ENCODE peak calls at places on chromosomes 12 and 14, in four cellular contexts. Q is GM12878, D is K562, F is H1. I is an unnamed sample.

GRCh38 chr12:53985358-53985899 is 483 bp downstream of the HOXC10 start:
- DNase-seq in F (no peak), Q (no peak), D (no peak), I (no peak)

GRCh38 chr12:45704968-45705367 is 24.5 kb upstream of the ARID2 start:
- DNase-seq in D (no peak), F (no peak), Q (no peak), I (no peak)

GRCh38 chr12:47824198-47824597 is 4.5 kb upstream of the HDAC7 start:
- DNase-seq in F (no peak), D (no peak), Q (no peak), I (no peak)

GRCh38 chr14:77266336-77266735 is 4.7 kb downstream of the NGB start:
- DNase-seq in F (no peak), D (no peak), Q (no peak), I (no peak)

GRCh38 chr12:111412007-111412829 is 6.5 kb downstream of the SH2B3 start:
- DNase-seq in Q (no peak), F (no peak), D (no peak), I (no peak)

GRCh38 chr12:32377344-32378000 is 21.9 kb upstream of the FGD4 start:
- DNase-seq in D (no peak), F (no peak), Q (no peak), I (no peak)

GRCh38 chr12:19981944-19982343 is 386.4 kb upstream of the PDE3A start:
- DNase-seq in F (no peak), Q (no peak), D (no peak), I (no peak)

GRCh38 chr12:93379432-93380308 is 1.9 kb downstream of the NUDT4 start:
- DNase-seq in F (no peak), D (no peak), Q (no peak), I (no peak)

GRCh38 chr12:106291342-106291741 is 11.2 kb upstream of the TCP11L2 start:
- DNase-seq in Q (no peak), D (no peak), F (no peak), I (no peak)

GRCh38 chr12:15540469-15540872 is 218.2 kb downstream of the PTPRO start:
- DNase-seq in F (no peak), Q (no peak), D (no peak), I (no peak)

GRCh38 chr12:98644712-98645571 is at the start of the genes APAF1 and IKBIP:
- DNase-seq in D (peak; percentile 93), Q (peak; percentile 76), F (peak; percentile 79), I (peak; percentile 89)

GRCh38 chr12:98644433-98644711 is 216 bp downstream of the IKBIP start:
- DNase-seq in Q (no peak), D (peak; percentile 67), F (no peak), I (no peak)

GRCh38 chr12:98645572-98646067 is 530 bp downstream of the APAF1 start:
- DNase-seq in D (peak; percentile 18), Q (no peak), F (no peak), I (no peak)

DNA sequence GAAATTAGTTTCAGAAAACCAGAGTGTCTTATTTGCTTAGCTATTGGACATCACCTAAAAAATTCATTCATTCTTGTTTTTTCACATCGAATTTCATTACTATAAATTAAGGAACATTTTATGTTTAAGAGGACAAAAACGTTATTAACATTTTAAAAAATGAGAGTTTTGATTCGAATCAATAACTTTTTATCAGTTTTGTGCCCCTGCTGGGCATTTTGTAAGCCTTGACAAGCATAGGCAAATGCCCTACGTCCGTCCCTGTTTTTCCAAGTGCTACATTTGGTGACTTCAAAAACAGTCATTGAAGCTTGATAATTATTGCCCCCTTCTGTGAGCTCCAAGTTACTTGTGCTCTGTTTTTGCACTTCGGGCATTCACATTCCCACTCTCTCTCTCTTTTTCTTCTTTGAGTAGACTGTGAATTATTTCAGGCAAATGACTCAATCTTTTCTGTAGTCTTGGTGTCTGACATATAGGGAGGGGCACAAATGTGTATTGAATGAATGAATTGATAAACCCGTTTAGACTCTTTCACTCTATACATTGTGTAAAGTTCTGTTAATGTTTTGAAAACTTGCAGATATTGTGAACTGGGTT is 1.2 kb downstream of the APAF1 start:
- DNase-seq in Q (no peak), D (no peak), F (no peak), I (peak; percentile 5)
- TF ChIP-seq RFX5 in Q (no peak), D (no peak), F (no peak), I (no peak)

GRCh38 chr12:122725452-122725851 is 5.2 kb downstream of the HCAR1 start:
- DNase-seq in F (no peak), Q (no peak), D (no peak), I (no peak)

GRCh38 chr12:122721057-122721545 is 4.5 kb upstream of the HCAR3 start:
- DNase-seq in F (no peak), D (no peak), Q (peak; percentile 67), I (peak; percentile 75)

GRCh38 chr12:122722347-122722746 is 5.7 kb upstream of the HCAR3 start:
- DNase-seq in F (no peak), D (no peak), Q (no peak), I (no peak)

GRCh38 chr12:122726056-122726558 is 4.5 kb downstream of the HCAR1 start:
- DNase-seq in D (no peak), F (peak; percentile 46), Q (peak; percentile 59), I (peak; percentile 69)

GRCh38 chr12:122724641-122725243 is 5.9 kb downstream of the HCAR1 start:
- DNase-seq in F (no peak), D (no peak), Q (no peak), I (no peak)
- H3K79me2 ChIP-seq in F (no peaks in the 10 kb centered on the region), D (no peaks in the 10 kb centered on the region), Q (no peaks in the 10 kb centered on the region), I (no peaks in the 10 kb centered on the region)

DNA sequence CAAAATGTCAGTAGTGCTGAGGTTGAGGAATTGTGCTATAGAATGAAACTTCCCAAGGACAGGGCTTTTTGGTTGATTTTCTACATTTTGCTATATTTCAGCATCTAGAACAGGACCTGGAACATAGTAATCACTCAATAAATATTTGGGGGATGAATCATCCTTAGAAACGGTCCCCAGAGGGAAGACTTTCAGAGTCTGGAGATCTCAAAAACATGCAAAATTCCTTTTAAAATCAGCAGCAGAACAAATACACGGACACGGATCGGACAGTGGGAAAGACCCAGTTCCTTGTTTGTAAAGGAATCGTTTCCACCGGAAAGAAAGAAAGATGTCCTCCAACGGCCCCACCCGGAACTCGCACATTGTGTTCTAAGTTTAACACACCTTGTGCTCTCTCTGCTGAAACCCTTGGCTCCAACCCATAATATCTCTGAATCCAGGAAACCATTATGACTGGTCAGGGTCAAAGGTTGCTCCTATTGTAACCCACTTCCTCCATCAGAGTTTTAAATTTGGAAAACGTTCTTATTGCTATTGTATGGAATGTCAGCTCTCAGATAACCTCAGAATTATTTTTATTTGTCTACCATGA is 617.2 kb downstream of the MED13L start:
- DNase-seq in Q (no peak), F (no peak), D (no peak), I (no peak)
- TF ChIP-seq SP1 in Q (no peak), F (no peak), D (no peak), I (no peak)

GRCh38 chr12:42584539-42585174 is 4.9 kb downstream of the PRICKLE1 start:
- DNase-seq in F (no peak), Q (no peak), D (no peak), I (no peak)
- TF ChIP-seq RFX5 in F (no peak), Q (no peak), D (no peak), I (no peak)

GRCh38 chr12:102317155-102317554 is 119.5 kb upstream of the PMCH start:
- DNase-seq in D (no peak), F (no peak), Q (no peak), I (no peak)
- H3K79me2 ChIP-seq in D (peaks cover 3% of the 10 kb centered on the region), F (no peaks in the 10 kb centered on the region), Q (no peaks in the 10 kb centered on the region), I (no peaks in the 10 kb centered on the region)

DNA sequence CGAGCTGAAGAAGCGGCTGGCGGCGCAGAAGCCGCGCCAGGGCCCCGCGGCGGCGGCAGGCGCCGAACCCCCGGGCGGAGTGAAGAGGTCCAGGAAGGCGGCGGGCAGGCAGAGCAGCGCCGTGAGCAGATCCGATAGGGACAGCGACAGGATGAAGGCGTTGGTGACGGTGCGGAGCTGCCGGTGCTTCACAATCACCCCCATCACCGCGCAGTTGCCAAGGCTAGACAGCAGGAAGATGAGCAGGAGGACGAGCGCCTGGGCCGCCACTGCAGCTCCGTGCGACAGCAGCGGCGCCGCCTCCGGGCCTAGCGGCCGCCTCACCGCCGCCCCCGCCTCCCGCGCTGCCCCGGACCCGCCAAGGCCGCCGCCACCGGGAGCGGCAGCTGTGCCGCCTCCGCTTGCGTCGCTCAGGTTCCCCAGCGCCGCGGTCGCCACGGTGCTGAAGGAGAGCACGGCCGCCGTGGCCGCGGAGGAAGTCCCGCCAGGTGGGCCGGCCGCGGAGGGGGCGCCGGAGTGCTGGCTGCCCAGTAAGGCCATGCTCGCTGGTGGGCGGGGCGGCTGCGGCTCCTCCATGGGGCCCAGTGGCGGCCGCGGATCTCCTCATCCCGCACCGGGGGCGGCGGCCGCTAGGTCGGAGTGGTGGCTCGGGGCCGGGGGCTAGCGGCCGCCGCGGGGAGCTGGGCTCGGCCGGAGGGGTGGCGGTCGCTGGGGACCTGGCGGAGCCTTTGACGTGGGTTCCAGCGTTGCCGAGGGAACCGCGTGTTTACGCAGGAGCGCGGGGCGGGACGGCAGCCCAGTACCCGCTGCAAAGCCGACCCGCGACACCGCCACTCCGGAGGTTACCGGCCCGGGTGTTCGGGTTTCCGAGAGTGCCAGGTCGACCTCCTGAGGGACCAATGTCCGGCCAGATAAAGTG is at the start of gene GPR135:
- DNase-seq in Q (no peak), D (peak; percentile 9), F (no peak), I (peak; percentile 24)
- TF ChIP-seq SP1 in Q (no peak), D (no peak), F (no peak), I (no peak)

GRCh38 chr14:73726025-73726961 is 12.1 kb upstream of the PNMA1 start:
- DNase-seq in F (no peak), Q (no peak), D (no peak), I (no peak)
- TF ChIP-seq RFX5 in F (no peak), Q (no peak), D (no peak), I (no peak)